ENCODE peak calls at places on chromosome 22, in six cellular contexts. One of them, this sample, is unnamed.

GRCh38 chr22:49519117-49519737 is 308.4 kb downstream of the BRD1 start:
- DNase-seq in AG09309: no peak
- DNase-seq in NCI-H2081: no peak
- DNase-seq in RCC 7860: no peak
- DNase-seq in D721Med: no peak
- DNase-seq in Calu3: no peak
- DNase-seq in this sample: no peak

GRCh38 chr22:45742866-45743450 is 71.3 kb downstream of the ATXN10 start:
- DNase-seq in NCI-H2081: peak; percentile 19
- DNase-seq in RCC 7860: no peak
- DNase-seq in Calu3: peak; percentile 73
- DNase-seq in D721Med: no peak
- DNase-seq in AG09309: peak; percentile 33
- DNase-seq in this sample: no peak

GRCh38 chr22:46076651-46077339 is 73.5 kb upstream of the PPARA start:
- DNase-seq in D721Med: no peak
- DNase-seq in AG09309: peak; percentile 61
- DNase-seq in NCI-H2081: no peak
- DNase-seq in Calu3: peak; percentile 50
- DNase-seq in RCC 7860: peak; percentile 47
- DNase-seq in this sample: no peak

GRCh38 chr22:38314140-38314991 is 2.9 kb downstream of the CSNK1E start:
- DNase-seq in AG09309: no peak
- DNase-seq in RCC 7860: no peak
- DNase-seq in D721Med: no peak
- DNase-seq in Calu3: no peak
- DNase-seq in NCI-H2081: no peak
- DNase-seq in this sample: no peak

GRCh38 chr22:35742342-35743100 is 24.8 kb downstream of the APOL5 start:
- DNase-seq in RCC 7860: peak; percentile 84
- DNase-seq in AG09309: peak; percentile 46
- DNase-seq in Calu3: no peak
- DNase-seq in NCI-H2081: no peak
- DNase-seq in D721Med: no peak
- DNase-seq in this sample: no peak

GRCh38 chr22:50483106-50483505 is 1.8 kb downstream of the ADM2 start:
- DNase-seq in AG09309: no peak
- DNase-seq in Calu3: no peak
- DNase-seq in RCC 7860: no peak
- DNase-seq in D721Med: no peak
- DNase-seq in NCI-H2081: no peak
- DNase-seq in this sample: no peak

GRCh38 chr22:43252319-43252718 is 65.4 kb upstream of the TTLL12 start:
- DNase-seq in D721Med: no peak
- DNase-seq in Calu3: no peak
- DNase-seq in RCC 7860: no peak
- DNase-seq in AG09309: no peak
- DNase-seq in NCI-H2081: no peak
- DNase-seq in this sample: no peak

GRCh38 chr22:50192056-50192824 is 6.5 kb downstream of the TRABD start:
- DNase-seq in AG09309: no peak
- DNase-seq in RCC 7860: peak; percentile 60
- DNase-seq in Calu3: no peak
- DNase-seq in D721Med: no peak
- DNase-seq in NCI-H2081: peak; percentile 10
- DNase-seq in this sample: no peak

GRCh38 chr22:43092085-43092484 is 2.9 kb upstream of the TTLL1 start:
- DNase-seq in RCC 7860: no peak
- DNase-seq in D721Med: no peak
- DNase-seq in AG09309: no peak
- DNase-seq in Calu3: no peak
- DNase-seq in NCI-H2081: no peak
- DNase-seq in this sample: no peak

GRCh38 chr22:29260601-29261315 is 7.0 kb downstream of the RHBDD3 start:
- DNase-seq in NCI-H2081: no peak
- DNase-seq in AG09309: no peak
- DNase-seq in Calu3: no peak
- DNase-seq in D721Med: no peak
- DNase-seq in RCC 7860: no peak
- DNase-seq in this sample: no peak

GRCh38 chr22:40605676-40606250 is 30.8 kb downstream of the MRTFA start:
- DNase-seq in AG09309: no peak
- DNase-seq in D721Med: no peak
- DNase-seq in NCI-H2081: no peak
- DNase-seq in RCC 7860: no peak
- DNase-seq in Calu3: no peak
- DNase-seq in this sample: no peak

GRCh38 chr22:33271390-33272161 is 213.4 kb upstream of the SYN3 start:
- DNase-seq in D721Med: no peak
- DNase-seq in AG09309: no peak
- DNase-seq in RCC 7860: no peak
- DNase-seq in NCI-H2081: no peak
- DNase-seq in Calu3: no peak
- DNase-seq in this sample: no peak

GRCh38 chr22:48714231-48714630 is 1113.4 kb downstream of the BRD1 start:
- DNase-seq in AG09309: no peak
- DNase-seq in Calu3: no peak
- DNase-seq in D721Med: no peak
- DNase-seq in NCI-H2081: no peak
- DNase-seq in RCC 7860: no peak
- DNase-seq in this sample: no peak

GRCh38 chr22:35399678-35400334 is at the start of gene MCM5:
- DNase-seq in AG09309: peak; percentile 83
- DNase-seq in RCC 7860: peak; percentile 92
- DNase-seq in D721Med: peak; percentile 76
- DNase-seq in NCI-H2081: peak; percentile 95
- DNase-seq in Calu3: peak; percentile 97
- DNase-seq in this sample: peak; percentile 70

GRCh38 chr22:50418624-50419023 is 56.2 kb downstream of the SBF1 start:
- DNase-seq in RCC 7860: no peak
- DNase-seq in D721Med: no peak
- DNase-seq in Calu3: no peak
- DNase-seq in AG09309: no peak
- DNase-seq in NCI-H2081: no peak
- DNase-seq in this sample: no peak

GRCh38 chr22:20297414-20298109 is 22.3 kb downstream of the DGCR6L start:
- DNase-seq in NCI-H2081: no peak
- DNase-seq in AG09309: no peak
- DNase-seq in D721Med: no peak
- DNase-seq in Calu3: no peak
- DNase-seq in RCC 7860: no peak
- DNase-seq in this sample: no peak

GRCh38 chr22:49783036-49783746 is 44.5 kb downstream of the BRD1 start:
- DNase-seq in RCC 7860: no peak
- DNase-seq in AG09309: no peak
- DNase-seq in Calu3: no peak
- DNase-seq in D721Med: no peak
- DNase-seq in NCI-H2081: no peak
- DNase-seq in this sample: no peak

GRCh38 chr22:38655532-38656255 is 498 bp downstream of the FAM227A start:
- DNase-seq in NCI-H2081: no peak
- DNase-seq in AG09309: no peak
- DNase-seq in D721Med: no peak
- DNase-seq in Calu3: no peak
- DNase-seq in RCC 7860: no peak
- DNase-seq in this sample: no peak

GRCh38 chr22:37021710-37022482 is 2.4 kb downstream of the MPST start:
- DNase-seq in RCC 7860: no peak
- DNase-seq in AG09309: no peak
- DNase-seq in NCI-H2081: no peak
- DNase-seq in D721Med: no peak
- DNase-seq in Calu3: peak; percentile 43
- DNase-seq in this sample: no peak

GRCh38 chr22:41776381-41776780 is 24.1 kb upstream of the CCDC134 start:
- DNase-seq in RCC 7860: no peak
- DNase-seq in AG09309: no peak
- DNase-seq in D721Med: no peak
- DNase-seq in NCI-H2081: no peak
- DNase-seq in Calu3: no peak
- DNase-seq in this sample: no peak

GRCh38 chr22:17922925-17923898 is 101.1 kb downstream of the MICAL3 start:
- DNase-seq in AG09309: peak; percentile 28
- DNase-seq in NCI-H2081: no peak
- DNase-seq in D721Med: no peak
- DNase-seq in Calu3: peak; percentile 16
- DNase-seq in RCC 7860: peak; percentile 73
- DNase-seq in this sample: no peak

GRCh38 chr22:50691521-50691920 is 18.9 kb downstream of the SHANK3 start:
- DNase-seq in NCI-H2081: no peak
- DNase-seq in AG09309: peak; percentile 8
- DNase-seq in RCC 7860: peak; percentile 14
- DNase-seq in Calu3: peak; percentile 47
- DNase-seq in D721Med: no peak
- DNase-seq in this sample: no peak

GRCh38 chr22:20219667-20220628 is 48.2 kb downstream of the RTN4R start:
- DNase-seq in AG09309: no peak
- DNase-seq in Calu3: no peak
- DNase-seq in D721Med: no peak
- DNase-seq in NCI-H2081: no peak
- DNase-seq in RCC 7860: no peak
- DNase-seq in this sample: no peak

GRCh38 chr22:36874731-36875130 is 13.9 kb downstream of the NCF4 start:
- DNase-seq in D721Med: no peak
- DNase-seq in NCI-H2081: no peak
- DNase-seq in Calu3: no peak
- DNase-seq in RCC 7860: no peak
- DNase-seq in AG09309: no peak
- DNase-seq in this sample: no peak

GRCh38 chr22:22753526-22754267 is 109.3 kb downstream of the GGTLC2 start:
- DNase-seq in AG09309: no peak
- DNase-seq in NCI-H2081: peak; percentile 42
- DNase-seq in Calu3: peak; percentile 91
- DNase-seq in RCC 7860: peak; percentile 22
- DNase-seq in D721Med: peak; percentile 51
- DNase-seq in this sample: no peak

GRCh38 chr22:42582987-42583386 is 29.2 kb downstream of the SERHL2 start:
- DNase-seq in RCC 7860: no peak
- DNase-seq in D721Med: no peak
- DNase-seq in AG09309: no peak
- DNase-seq in Calu3: no peak
- DNase-seq in NCI-H2081: no peak
- DNase-seq in this sample: no peak

GRCh38 chr22:46121523-46122287 is 28.6 kb upstream of the PPARA start:
- DNase-seq in D721Med: no peak
- DNase-seq in Calu3: no peak
- DNase-seq in AG09309: no peak
- DNase-seq in RCC 7860: no peak
- DNase-seq in NCI-H2081: no peak
- DNase-seq in this sample: no peak

GRCh38 chr22:32754413-32755041 is 47.0 kb upstream of the TIMP3 start:
- DNase-seq in RCC 7860: no peak
- DNase-seq in Calu3: peak; percentile 15
- DNase-seq in AG09309: no peak
- DNase-seq in D721Med: no peak
- DNase-seq in NCI-H2081: no peak
- DNase-seq in this sample: no peak

GRCh38 chr22:43636086-43636485 is 176.0 kb downstream of the EFCAB6 start:
- DNase-seq in RCC 7860: no peak
- DNase-seq in NCI-H2081: no peak
- DNase-seq in AG09309: no peak
- DNase-seq in Calu3: no peak
- DNase-seq in D721Med: no peak
- DNase-seq in this sample: no peak

GRCh38 chr22:38756631-38757463 is 1.0 kb upstream of the SUN2 start:
- DNase-seq in AG09309: no peak
- DNase-seq in Calu3: no peak
- DNase-seq in RCC 7860: no peak
- DNase-seq in D721Med: no peak
- DNase-seq in NCI-H2081: no peak
- DNase-seq in this sample: no peak

GRCh38 chr22:46693634-46694422 is 44.2 kb downstream of the CERK start:
- DNase-seq in AG09309: no peak
- DNase-seq in NCI-H2081: peak; percentile 52
- DNase-seq in D721Med: no peak
- DNase-seq in Calu3: no peak
- DNase-seq in RCC 7860: no peak
- DNase-seq in this sample: no peak